ENCODE peak calls at places on chromosomes 2 and 18, in five cellular contexts. One of them, this sample, is unnamed.

GRCh38 chr2:9001229-9001628 is 2.3 kb downstream of the MBOAT2 start:
- DNase-seq in stimulated activated CD4-positive, alpha-beta T cell treated with anti-CD3 and anti-CD28 coated beads, Interleukin-4, amount 100 ng/mL, for 48 hours: no peak
- DNase-seq in HEK293T: no peak
- DNase-seq in brain microvascular endothelial cell: peak
- DNase-seq in left lobe of liver: no peak
- DNase-seq in this sample: no peak

GRCh38 chr18:9741461-9741820 is 33.3 kb downstream of the RAB31 start:
- DNase-seq in stimulated activated CD4-positive, alpha-beta T cell treated with anti-CD3 and anti-CD28 coated beads, Interleukin-4, amount 100 ng/mL, for 48 hours: no peak
- DNase-seq in HEK293T: no peak
- DNase-seq in left lobe of liver: no peak
- DNase-seq in brain microvascular endothelial cell: no peak
- DNase-seq in this sample: no peak

GRCh38 chr2:1823187-1824169 is 79.2 kb upstream of the PXDN start:
- DNase-seq in stimulated activated CD4-positive, alpha-beta T cell treated with anti-CD3 and anti-CD28 coated beads, Interleukin-4, amount 100 ng/mL, for 48 hours: no peak
- DNase-seq in brain microvascular endothelial cell: no peak
- DNase-seq in HEK293T: peak
- DNase-seq in left lobe of liver: no peak
- DNase-seq in this sample: no peak

GRCh38 chr2:44392338-44392943 is 30.7 kb downstream of the CAMKMT start:
- DNase-seq in brain microvascular endothelial cell: peak
- DNase-seq in HEK293T: peak
- DNase-seq in left lobe of liver: no peak
- DNase-seq in stimulated activated CD4-positive, alpha-beta T cell treated with anti-CD3 and anti-CD28 coated beads, Interleukin-4, amount 100 ng/mL, for 48 hours: peak
- DNase-seq in this sample: peak

GRCh38 chr2:74092236-74092635 is 55.5 kb downstream of the BOLA3 start:
- DNase-seq in brain microvascular endothelial cell: peak
- DNase-seq in stimulated activated CD4-positive, alpha-beta T cell treated with anti-CD3 and anti-CD28 coated beads, Interleukin-4, amount 100 ng/mL, for 48 hours: no peak
- DNase-seq in HEK293T: no peak
- DNase-seq in left lobe of liver: no peak
- DNase-seq in this sample: no peak

GRCh38 chr18:57743008-57743407 is 60.1 kb downstream of the ATP8B1 start:
- DNase-seq in HEK293T: no peak
- DNase-seq in left lobe of liver: no peak
- DNase-seq in brain microvascular endothelial cell: peak
- DNase-seq in stimulated activated CD4-positive, alpha-beta T cell treated with anti-CD3 and anti-CD28 coated beads, Interleukin-4, amount 100 ng/mL, for 48 hours: no peak
- DNase-seq in this sample: no peak

GRCh38 chr2:239489481-239489880 is 88.7 kb upstream of the HDAC4 start:
- DNase-seq in left lobe of liver: no peak
- DNase-seq in brain microvascular endothelial cell: no peak
- DNase-seq in stimulated activated CD4-positive, alpha-beta T cell treated with anti-CD3 and anti-CD28 coated beads, Interleukin-4, amount 100 ng/mL, for 48 hours: no peak
- DNase-seq in HEK293T: no peak
- DNase-seq in this sample: no peak

GRCh38 chr2:26757873-26758789 is 6.0 kb upstream of the SLC35F6 start:
- DNase-seq in stimulated activated CD4-positive, alpha-beta T cell treated with anti-CD3 and anti-CD28 coated beads, Interleukin-4, amount 100 ng/mL, for 48 hours: no peak
- DNase-seq in HEK293T: no peak
- DNase-seq in left lobe of liver: no peak
- DNase-seq in brain microvascular endothelial cell: peak
- DNase-seq in this sample: peak

GRCh38 chr2:102619414-102620319 is at the start of gene SLC9A2:
- DNase-seq in stimulated activated CD4-positive, alpha-beta T cell treated with anti-CD3 and anti-CD28 coated beads, Interleukin-4, amount 100 ng/mL, for 48 hours: peak
- DNase-seq in HEK293T: peak
- DNase-seq in left lobe of liver: peak
- DNase-seq in brain microvascular endothelial cell: no peak
- DNase-seq in this sample: no peak

GRCh38 chr2:132400169-132400900 is 16.3 kb upstream of the GPR39 start:
- DNase-seq in left lobe of liver: no peak
- DNase-seq in brain microvascular endothelial cell: peak
- DNase-seq in HEK293T: no peak
- DNase-seq in stimulated activated CD4-positive, alpha-beta T cell treated with anti-CD3 and anti-CD28 coated beads, Interleukin-4, amount 100 ng/mL, for 48 hours: no peak
- DNase-seq in this sample: no peak

GRCh38 chr2:240946046-240946445 is 39.9 kb downstream of the CROCC2 start:
- DNase-seq in brain microvascular endothelial cell: no peak
- DNase-seq in stimulated activated CD4-positive, alpha-beta T cell treated with anti-CD3 and anti-CD28 coated beads, Interleukin-4, amount 100 ng/mL, for 48 hours: no peak
- DNase-seq in left lobe of liver: peak
- DNase-seq in HEK293T: no peak
- DNase-seq in this sample: no peak

GRCh38 chr2:224778474-224778877 is 62.3 kb upstream of the CCDC195 start:
- DNase-seq in left lobe of liver: no peak
- DNase-seq in stimulated activated CD4-positive, alpha-beta T cell treated with anti-CD3 and anti-CD28 coated beads, Interleukin-4, amount 100 ng/mL, for 48 hours: peak
- DNase-seq in HEK293T: peak
- DNase-seq in brain microvascular endothelial cell: peak
- DNase-seq in this sample: peak

GRCh38 chr2:30565860-30566358 is 118.9 kb downstream of the LCLAT1 start:
- DNase-seq in HEK293T: no peak
- DNase-seq in stimulated activated CD4-positive, alpha-beta T cell treated with anti-CD3 and anti-CD28 coated beads, Interleukin-4, amount 100 ng/mL, for 48 hours: peak
- DNase-seq in left lobe of liver: no peak
- DNase-seq in brain microvascular endothelial cell: no peak
- DNase-seq in this sample: no peak

This sample was measured in glomerular endothelial cell.